ENCODE peak calls at places on chromosomes 6 and 20, in nine cellular contexts. Z is B cell, B is Calu3, K is ovary, N is uterus, P is AG04450, F is choroid plexus epithelial cell, H is omental fat pad, D is AG09309. L is an unnamed sample.
A peak's percentile ranks its signal among the peaks of the same experiment; 100 is the strongest.

GRCh38 chr6:7773914-7774313 is 48.0 kb downstream of the BMP6 start:
- DNase-seq in D (no peak), Z (no peak), F (no peak), B (no peak), K (no peak), H (no peak), N (no peak), P (no peak), L (no peak)

GRCh38 chr6:143678980-143679379 is 1.2 kb downstream of the PHACTR2 start:
- DNase-seq in N (no peak), K (no peak), B (no peak), P (no peak), H (no peak), Z (no peak), D (no peak), F (no peak), L (no peak)

GRCh38 chr6:84764332-84765049 is at the start of gene TBX18:
- DNase-seq in H (no peak), N (peak; percentile 82), Z (no peak), B (peak; percentile 93), K (peak; percentile 79), P (peak; percentile 53), D (peak; percentile 98), F (peak; percentile 100), L (no peak)

GRCh38 chr6:8182857-8183256 is 80.5 kb upstream of the EEF1E1 start:
- DNase-seq in B (no peak), N (no peak), K (no peak), H (no peak), D (no peak), P (no peak), F (peak; percentile 23), Z (no peak), L (no peak)

GRCh38 chr20:62908971-62909791 is 17.1 kb downstream of the DIDO1 start:
- DNase-seq in K (no peak), P (no peak), F (no peak), D (no peak), N (no peak), B (no peak), Z (no peak), H (no peak), L (no peak)

GRCh38 chr20:2248837-2249236 is 47.0 kb upstream of the TGM3 start:
- DNase-seq in H (no peak), B (no peak), P (no peak), D (no peak), N (no peak), K (no peak), Z (no peak), F (no peak), L (no peak)

GRCh38 chr6:29345380-29345779 is 23.3 kb downstream of the OR5V1 start:
- DNase-seq in Z (no peak), F (no peak), N (no peak), P (no peak), D (no peak), K (no peak), H (no peak), B (no peak), L (no peak)

GRCh38 chr6:136967874-136968752 is 46.0 kb downstream of the SLC35D3 start:
- DNase-seq in P (peak; percentile 20), H (peak; percentile 37), N (peak; percentile 71), F (peak; percentile 84), Z (peak; percentile 77), B (peak; percentile 74), K (peak; percentile 55), D (peak; percentile 31), L (peak; percentile 82)

GRCh38 chr6:109379706-109380105 is 2.6 kb downstream of the CD164 start:
- DNase-seq in H (no peak), P (no peak), N (no peak), K (no peak), D (no peak), F (peak; percentile 51), B (no peak), Z (no peak), L (no peak)

GRCh38 chr6:109381007-109381746 is 1.1 kb downstream of the CD164 start:
- DNase-seq in F (peak; percentile 54), D (no peak), K (no peak), B (no peak), P (no peak), N (no peak), Z (no peak), H (no peak), L (peak; percentile 31)

GRCh38 chr6:109381747-109382575 is at the start of gene CD164:
- DNase-seq in P (peak; percentile 89), D (peak; percentile 77), H (peak; percentile 76), N (peak; percentile 92), K (peak; percentile 96), F (peak; percentile 97), B (peak; percentile 94), Z (peak; percentile 97), L (peak; percentile 96)

GRCh38 chr6:109383438-109383940 is 1.2 kb upstream of the CD164 start:
- DNase-seq in N (no peak), K (no peak), B (no peak), Z (no peak), H (no peak), F (no peak), P (no peak), D (no peak), L (no peak)

DNA sequence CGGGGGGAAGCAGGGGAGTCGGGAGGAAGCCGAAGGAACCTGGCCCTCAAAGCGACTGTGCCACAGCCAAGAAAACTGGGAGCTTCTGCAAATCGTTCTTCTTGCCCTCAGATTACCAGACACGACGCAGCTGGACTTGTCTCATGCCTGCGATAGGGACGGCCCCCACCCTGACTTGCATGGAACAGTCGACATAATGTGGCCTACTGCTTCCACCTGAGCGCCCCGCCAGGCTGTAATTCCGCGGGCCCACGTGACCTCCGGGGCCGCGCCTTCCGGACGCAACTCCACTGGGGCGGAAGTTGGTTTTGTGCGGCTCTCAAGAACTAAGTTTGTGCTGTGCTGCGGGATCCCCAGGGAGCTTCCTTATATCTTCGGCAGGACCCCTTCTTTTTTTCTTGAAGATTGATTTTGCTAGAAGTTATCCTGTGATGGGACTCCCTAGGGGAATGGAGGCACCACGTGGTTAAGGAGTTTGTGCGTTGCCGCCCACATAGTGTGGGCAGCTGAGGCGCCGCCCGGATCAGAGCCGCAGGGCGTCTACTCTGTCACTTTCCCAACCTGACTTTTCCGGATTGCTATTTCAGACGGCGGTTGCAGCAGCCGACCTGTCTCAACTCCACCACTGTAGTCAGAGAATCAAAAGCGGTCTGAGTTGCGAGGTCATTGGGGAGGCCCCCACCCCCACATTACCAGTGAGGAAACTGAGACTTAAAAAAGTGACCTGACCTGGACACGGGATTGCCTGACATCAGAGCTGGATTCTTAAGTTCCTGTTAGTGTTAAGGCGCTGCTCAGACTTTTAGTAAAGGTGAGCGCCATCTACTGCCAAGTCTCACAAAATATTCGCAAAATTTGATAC is 540 bp upstream of the CD164 start:
- DNase-seq in K (peak; percentile 92), H (peak; percentile 78), D (peak; percentile 79), N (peak; percentile 92), F (peak; percentile 97), Z (peak; percentile 95), B (peak; percentile 91), P (peak; percentile 87), L (peak; percentile 91)
- TF ChIP-seq CTCF in K (no peak), H (no peak), D (peak; percentile 39), N (peak; percentile 55), F (peak; percentile 58), Z (peak; percentile 79), B (peak; percentile 45), P (peak; percentile 53), L (peak; percentile 61)

GRCh38 chr20:57330998-57331397 is 1.4 kb downstream of the SPO11 start:
- DNase-seq in Z (no peak), F (no peak), K (no peak), D (peak; percentile 4), N (no peak), B (no peak), H (no peak), P (no peak), L (no peak)

GRCh38 chr20:57327820-57328219 is 1.8 kb upstream of the SPO11 start:
- DNase-seq in H (no peak), D (no peak), N (no peak), Z (no peak), P (no peak), K (no peak), F (no peak), B (no peak), L (no peak)

GRCh38 chr20:57332105-57333089 is 2.8 kb downstream of the SPO11 start:
- DNase-seq in B (no peak), H (no peak), D (no peak), K (no peak), P (no peak), N (no peak), F (no peak), Z (no peak), L (no peak)

GRCh38 chr20:57326667-57327455 is 2.7 kb upstream of the SPO11 start:
- DNase-seq in B (peak; percentile 15), P (no peak), K (no peak), D (no peak), Z (no peak), H (no peak), F (no peak), N (no peak), L (no peak)

DNA sequence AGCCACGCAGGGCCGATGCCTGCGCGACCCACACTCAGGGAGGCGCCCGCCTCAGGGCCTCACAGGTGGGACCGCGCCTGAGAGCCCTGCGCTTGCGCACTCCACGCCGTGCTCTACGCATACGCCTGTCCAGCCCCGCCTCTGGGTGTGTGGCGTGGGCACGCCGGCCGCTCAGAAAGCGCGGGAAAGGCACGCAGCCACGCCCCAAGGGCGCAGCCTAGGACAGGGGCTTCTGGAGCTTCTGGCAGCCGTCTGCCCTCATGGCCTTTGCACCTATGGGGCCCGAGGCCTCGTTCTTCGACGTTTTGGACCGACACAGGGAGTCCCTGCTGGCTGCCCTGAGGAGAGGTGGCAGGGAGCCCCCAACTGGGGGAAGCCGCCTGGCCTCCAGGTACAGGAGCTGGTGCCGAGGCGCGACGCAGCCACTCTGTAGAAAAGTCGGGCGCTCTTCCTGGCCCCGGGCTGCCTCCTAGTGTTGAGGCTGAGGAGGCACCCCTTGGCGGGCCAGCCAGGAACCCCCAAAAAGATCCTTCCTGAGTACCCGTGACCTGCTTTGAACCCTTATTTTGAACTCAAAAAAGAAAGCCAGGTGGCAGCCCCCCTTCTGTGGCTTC is at the start of gene SPO11:
- DNase-seq in B (no peak), F (no peak), N (no peak), H (no peak), P (no peak), D (no peak), K (no peak), Z (no peak), L (no peak)
- TF ChIP-seq CTCF in B (no peak), F (peak; percentile 18), N (no peak), H (no peak), P (no peak), D (no peak), K (no peak), Z (no peak), L (peak; percentile 19)

DNA sequence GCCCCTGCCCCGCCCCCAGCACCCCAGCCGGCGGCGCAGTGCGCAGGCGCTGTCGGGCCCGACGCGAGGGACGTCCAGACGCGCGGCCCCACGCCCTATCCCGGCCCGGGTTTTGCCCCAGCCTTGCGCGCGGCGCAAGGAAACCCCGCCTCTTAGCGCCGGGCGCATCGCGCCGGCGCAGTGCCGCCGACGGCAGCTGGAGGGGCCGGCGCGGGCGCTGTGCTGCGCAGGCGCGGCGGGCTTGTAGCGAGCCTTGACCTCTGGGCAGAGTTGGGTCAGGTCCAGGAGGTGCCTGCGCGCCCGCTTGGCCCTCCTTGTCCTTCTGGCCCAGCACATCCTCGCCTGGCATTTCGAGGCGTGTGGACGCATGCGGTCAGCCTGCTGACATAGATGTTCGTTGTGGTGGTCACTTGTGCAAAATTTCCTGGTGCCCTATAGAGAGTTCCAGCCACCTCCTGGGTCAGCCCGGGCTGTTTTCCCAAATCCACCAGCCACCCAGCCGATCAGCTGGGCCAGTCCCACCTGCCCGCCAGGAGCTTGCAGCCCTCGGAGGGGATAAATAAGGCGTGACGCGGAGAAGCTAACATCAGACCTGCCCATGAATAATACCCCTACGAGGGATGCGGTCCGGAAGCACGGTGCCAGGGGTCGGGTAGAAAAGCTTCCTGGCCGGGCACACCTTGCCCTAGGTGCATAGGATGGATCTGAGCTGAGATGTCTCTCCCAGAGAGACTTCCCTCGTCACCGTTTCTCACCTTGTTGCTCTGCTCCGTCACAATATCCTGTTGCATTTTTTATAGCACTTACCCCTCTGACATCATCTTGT is 423 bp upstream of the PRELID3B start:
- DNase-seq in Z (peak; percentile 99), N (peak; percentile 93), H (peak; percentile 67), B (peak; percentile 99), D (no peak), P (peak; percentile 73), F (peak; percentile 92), K (peak; percentile 93), L (peak; percentile 99)
- TF ChIP-seq CTCF in Z (no peak), N (no peak), H (no peak), B (no peak), D (no peak), P (no peak), F (no peak), K (no peak), L (no peak)

GRCh38 chr6:139852484-139853140 is 478.2 kb upstream of the CITED2 start:
- DNase-seq in B (no peak), F (peak; percentile 62), P (peak; percentile 70), K (no peak), N (no peak), H (no peak), Z (no peak), D (peak; percentile 99), L (no peak)

GRCh38 chr6:139852067-139852466 is 477.6 kb upstream of the CITED2 start:
- DNase-seq in D (no peak), N (no peak), F (no peak), B (no peak), P (no peak), K (no peak), H (no peak), Z (no peak), L (no peak)

GRCh38 chr6:139855741-139856206 is 481.3 kb upstream of the CITED2 start:
- DNase-seq in D (peak; percentile 70), P (peak; percentile 30), H (no peak), Z (no peak), N (no peak), F (peak; percentile 52), B (no peak), K (no peak), L (no peak)

GRCh38 chr6:139850512-139850911 is 476.1 kb upstream of the CITED2 start:
- DNase-seq in N (no peak), D (no peak), H (no peak), K (no peak), Z (no peak), B (no peak), P (no peak), F (no peak), L (no peak)

GRCh38 chr6:139853302-139853992 is 479.0 kb upstream of the CITED2 start:
- DNase-seq in D (peak; percentile 86), Z (no peak), N (no peak), P (peak; percentile 41), B (no peak), H (no peak), F (no peak), K (no peak), L (no peak)
- TF ChIP-seq CTCF in D (no peak), Z (no peak), N (no peak), P (no peak), B (no peak), H (no peak), F (no peak), K (no peak), L (no peak)